ENCODE peak calls at places on chromosomes 1 and 21, in nine cellular contexts. A, L, Z, V, P, C, T, Y and X are unnamed samples. For H3K9me3, the result is how much of the 10 kb centered on the place peaks cover.

GRCh38 chr1:246681822-246682221 is 42.4 kb upstream of the SCCPDH start:
- DNase-seq in L (no peak), P (no peak), V (peak), Z (no peak), A (no peak), Y (no peak), C (no peak), T (no peak), X (no peak)

GRCh38 chr1:79568411-79568810 is 561.9 kb upstream of the ADGRL4 start:
- DNase-seq in Y (no peak), L (no peak), A (no peak), P (no peak), C (no peak), Z (no peak), T (peak), V (no peak), X (no peak)

GRCh38 chr1:202968895-202969295 is 1.8 kb upstream of the CYB5R1 start:
- DNase-seq in Z (peak), C (peak), V (no peak), Y (peak), A (peak), P (no peak), L (peak), T (peak), X (no peak)

GRCh38 chr1:158527190-158527815 is 26.9 kb downstream of the OR6Y1 start:
- DNase-seq in P (no peak), T (peak), V (no peak), A (no peak), C (no peak), L (no peak), Y (no peak), Z (no peak), X (no peak)

GRCh38 chr1:52676249-52676903 is 21.8 kb downstream of the COA7 start:
- DNase-seq in A (no peak), Z (peak), T (no peak), Y (no peak), P (no peak), V (peak), C (peak), L (peak), X (no peak)

GRCh38 chr1:211543003-211543402 is 36.0 kb downstream of the SLC30A1 start:
- DNase-seq in T (no peak), V (no peak), P (no peak), Z (no peak), A (no peak), L (peak), C (no peak), Y (no peak), X (no peak)

GRCh38 chr1:212536586-212536985 is 72.0 kb upstream of the ATF3 start:
- DNase-seq in P (no peak), T (no peak), C (no peak), V (no peak), Z (no peak), L (no peak), A (no peak), Y (no peak), X (peak)

GRCh38 chr1:246428542-246429308 is 78.4 kb downstream of the SMYD3 start:
- DNase-seq in A (no peak), P (no peak), C (no peak), Y (no peak), V (no peak), T (peak), Z (no peak), L (no peak), X (no peak)

GRCh38 chr1:231844986-231845502 is 218.5 kb downstream of the DISC1 start:
- DNase-seq in P (no peak), L (no peak), T (peak), Z (no peak), V (no peak), Y (no peak), A (no peak), C (no peak), X (no peak)

GRCh38 chr1:203173566-203173965 is 2.1 kb downstream of the MYBPH start:
- DNase-seq in Y (no peak), P (no peak), C (no peak), T (no peak), A (no peak), Z (no peak), V (peak), L (no peak), X (no peak)

GRCh38 chr1:167165948-167166702 is 54.6 kb upstream of the POU2F1 start:
- DNase-seq in Z (no peak), L (peak), C (peak), T (no peak), P (no peak), A (no peak), Y (no peak), V (no peak), X (no peak)

GRCh38 chr1:229835226-229835625 is 209.2 kb downstream of the URB2 start:
- DNase-seq in Z (no peak), V (no peak), Y (no peak), T (no peak), L (no peak), P (no peak), C (no peak), A (no peak), X (no peak)

GRCh38 chr21:45330851-45331261 is 43.2 kb upstream of the POFUT2 start:
- DNase-seq in Z (no peak), T (no peak), L (no peak), Y (no peak), C (no peak), P (no peak), A (no peak), V (peak), X (no peak)

GRCh38 chr1:11559211-11559970 is 80.4 kb downstream of the DISP3 start:
- DNase-seq in L (no peak), P (no peak), Y (no peak), C (no peak), T (no peak), A (no peak), Z (no peak), V (no peak), X (no peak)

GRCh38 chr1:9755441-9755995 is 68.2 kb downstream of the CLSTN1 start:
- DNase-seq in L (no peak), Y (no peak), T (no peak), P (no peak), V (no peak), Z (no peak), C (no peak), A (no peak), X (no peak)

GRCh38 chr21:42220138-42220701 is 1.3 kb downstream of the ABCG1 start:
- DNase-seq in Z (peak), Y (peak), L (peak), T (peak), C (peak), V (peak), A (peak), P (peak), X (peak)

GRCh38 chr1:111274653-111275052 is 16.0 kb upstream of the CHIA start:
- DNase-seq in A (no peak), P (no peak), L (no peak), C (no peak), Z (no peak), T (no peak), Y (no peak), V (no peak), X (no peak)

GRCh38 chr1:177969825-177970371 is at the start of gene SEC16B:
- DNase-seq in C (peak), L (peak), V (no peak), P (no peak), Z (no peak), T (no peak), A (no peak), Y (no peak), X (no peak)

GRCh38 chr1:24720152-24720551 is 25.1 kb upstream of the CLIC4 start:
- DNase-seq in Z (peak), Y (no peak), T (peak), L (peak), P (no peak), C (peak), A (no peak), V (peak), X (peak)

GRCh38 chr21:46078984-46079356 is 18.9 kb upstream of the COL6A2 start:
- DNase-seq in C (no peak), T (no peak), L (no peak), P (no peak), Y (no peak), Z (no peak), A (no peak), V (peak), X (peak)

GRCh38 chr1:162629077-162629637 is 3.1 kb upstream of the DDR2 start:
- DNase-seq in V (no peak), T (no peak), A (no peak), Z (no peak), Y (no peak), C (no peak), L (no peak), P (no peak), X (no peak)

GRCh38 chr1:216005916-216006315 is 417.3 kb downstream of the USH2A start:
- DNase-seq in Z (no peak), Y (no peak), C (no peak), A (no peak), P (no peak), T (peak), L (no peak), V (no peak), X (no peak)

GRCh38 chr1:198496216-198497143 is 44.0 kb downstream of the ATP6V1G3 start:
- DNase-seq in A (peak), C (no peak), T (peak), V (no peak), P (no peak), L (no peak), Z (no peak), Y (no peak), X (no peak)

GRCh38 chr1:26189751-26190275 is 589 bp upstream of the CATSPER4 start:
- DNase-seq in P (no peak), L (no peak), Z (no peak), T (no peak), V (no peak), A (no peak), C (no peak), Y (no peak), X (no peak)
- TF ChIP-seq CTCF in P (no peak), L (no peak), Z (no peak), T (no peak), V (no peak), A (no peak), C (no peak), Y (no peak), X (no peak)

GRCh38 chr21:7947422-7947821 is 2574.0 kb upstream of the TPTE start:
- DNase-seq in A (no peak), P (no peak), V (no peak), L (no peak), Y (no peak), C (no peak), T (no peak), Z (no peak), X (no peak)
- H3K9me3 ChIP-seq in A (under half), P (half or more), V (half or more), L (half or more), Y (half or more), C (under half), T (half or more), Z (under half), X (half or more)

GRCh38 chr1:91741301-91741700 is 144.7 kb downstream of the TGFBR3 start:
- DNase-seq in Z (no peak), V (no peak), P (no peak), T (peak), Y (no peak), C (no peak), L (no peak), A (no peak), X (no peak)
- H3K27ac ChIP-seq in Z (no peak), V (no peak), P (no peak), T (no peak), Y (no peak), C (no peak), L (no peak), A (peak), X (peak)

DNA sequence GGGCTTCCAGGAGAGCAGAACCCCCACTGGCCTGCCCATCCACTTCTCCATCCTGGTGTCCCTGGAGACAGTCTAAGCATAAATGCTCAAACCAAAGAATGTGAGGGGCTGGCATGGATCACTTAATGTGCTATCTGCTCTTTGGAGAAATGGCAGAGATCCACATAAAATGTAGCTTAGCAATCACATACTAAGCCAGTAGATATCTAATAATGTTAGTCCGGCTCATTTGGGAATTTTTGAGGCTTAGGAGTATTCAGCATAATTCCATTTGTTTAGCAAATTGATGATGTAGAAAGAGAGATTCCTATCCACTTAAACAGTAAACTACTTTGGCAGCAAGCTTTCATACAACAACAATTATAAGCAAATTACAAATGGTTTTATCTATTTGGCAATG is 90.7 kb downstream of the TENT5C start:
- DNase-seq in Y (no peak), P (no peak), Z (no peak), L (no peak), A (no peak), V (no peak), C (no peak), T (peak), X (no peak)
- TF ChIP-seq CTCF in Y (no peak), P (no peak), Z (no peak), L (no peak), A (no peak), V (no peak), C (no peak), T (no peak), X (no peak)

DNA sequence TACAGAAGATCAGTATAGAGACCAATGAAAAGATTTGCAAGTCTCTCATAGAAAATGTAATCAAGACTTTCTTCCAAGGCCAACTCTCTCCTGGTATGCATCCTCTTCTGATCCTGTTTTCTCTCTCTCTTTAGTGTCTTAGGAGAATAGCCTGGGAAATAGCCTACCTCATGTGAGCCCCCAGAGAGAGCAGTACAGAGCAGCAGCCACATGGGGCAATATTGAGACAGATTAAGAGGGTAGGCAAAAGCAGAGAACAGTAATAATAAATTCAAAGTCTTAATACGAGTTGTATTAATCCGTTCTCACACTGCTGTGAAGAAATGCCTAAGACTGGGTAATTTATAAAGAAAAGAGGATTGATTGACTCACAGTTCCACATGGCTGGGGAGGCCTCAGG is 61.4 kb downstream of the RNASEL start:
- DNase-seq in Z (no peak), Y (no peak), C (no peak), P (no peak), L (no peak), A (no peak), V (no peak), T (no peak), X (no peak)
- H3K9me3 ChIP-seq in Z (under half), Y (under half), C (under half), P (under half), L (under half), A (under half), V (under half), T (under half), X (under half)

DNA sequence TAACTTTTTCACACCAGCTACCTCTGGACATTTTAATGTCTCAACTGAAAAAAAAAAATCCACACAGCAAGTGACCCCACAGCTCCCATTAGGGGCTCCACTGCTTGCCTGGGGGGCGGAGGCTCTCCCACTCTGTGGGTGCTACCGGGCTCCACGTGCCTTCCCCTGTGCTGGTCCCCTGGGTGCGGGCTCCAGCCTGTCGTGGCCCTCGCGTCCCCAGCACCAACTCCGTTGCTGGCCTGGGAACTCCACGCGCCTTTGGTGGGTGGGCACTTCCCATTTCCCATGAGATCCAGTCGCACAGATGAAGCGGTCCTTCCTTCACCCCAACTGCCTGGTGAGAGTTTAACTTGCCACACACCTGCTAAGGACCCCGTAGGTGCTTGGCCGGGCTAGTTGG is 27.1 kb upstream of the GPR153 start:
- DNase-seq in L (no peak), C (no peak), Y (no peak), V (no peak), A (no peak), P (no peak), T (no peak), Z (no peak), X (no peak)
- H3K27ac ChIP-seq in L (no peak), C (no peak), Y (no peak), V (no peak), A (no peak), P (no peak), T (no peak), Z (peak), X (no peak)

DNA sequence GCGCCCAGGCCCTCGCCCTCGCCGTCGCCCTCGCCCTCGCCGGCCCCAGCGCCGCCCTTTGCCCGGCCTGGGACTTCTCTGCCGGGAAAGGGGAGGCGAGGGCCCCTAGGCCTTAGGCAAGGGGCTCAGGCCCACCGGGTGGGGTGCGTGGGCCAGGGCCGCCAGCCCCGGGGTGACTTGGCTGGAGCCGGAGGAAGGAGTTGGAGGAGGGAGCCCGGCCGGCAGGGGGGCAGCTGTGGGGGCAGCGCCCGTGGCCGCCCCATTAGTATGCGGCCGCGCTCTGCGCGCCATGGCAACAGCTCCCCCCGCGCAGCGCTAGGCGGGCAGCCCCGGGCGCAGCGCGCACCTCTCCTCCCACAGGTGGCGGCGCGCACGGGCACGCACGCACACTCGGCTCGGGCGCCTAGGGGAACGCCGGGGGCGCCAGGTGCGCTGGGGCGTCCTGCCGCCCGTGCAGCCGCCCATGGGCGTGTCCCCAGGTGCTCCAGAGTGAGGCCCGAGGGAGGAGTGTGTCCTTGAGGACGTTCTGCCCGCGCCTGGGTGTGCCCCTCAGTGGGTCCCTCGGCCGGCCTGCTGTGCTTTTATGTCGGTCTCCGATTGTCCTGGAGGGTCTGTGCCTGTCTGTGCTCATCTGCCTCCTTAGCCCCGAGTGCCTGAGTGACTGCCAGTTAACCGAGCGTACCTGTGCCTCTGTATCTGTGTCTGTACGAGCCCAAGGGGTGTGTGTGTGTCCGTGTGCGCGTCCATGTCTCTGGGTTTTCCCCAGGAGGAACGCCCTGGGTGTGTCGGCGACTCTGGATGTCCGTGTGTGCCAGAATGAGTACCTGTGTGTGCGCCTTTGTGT is 38.1 kb upstream of the WASF2 start:
- DNase-seq in C (peak), L (peak), A (no peak), T (no peak), Z (no peak), P (peak), V (no peak), Y (peak), X (no peak)
- TF ChIP-seq CTCF in C (no peak), L (no peak), A (no peak), T (no peak), Z (peak), P (no peak), V (no peak), Y (no peak), X (no peak)